ENCODE peak calls at places on chromosomes 7 and 10, in seven cellular contexts. One of them, this sample, is unnamed.

GRCh38 chr10:123518765-123519164 is 147.4 kb upstream of the GPR26 start:
- DNase-seq in stimulated activated CD8-positive, alpha-beta memory T cell treated with anti-CD3 and anti-CD28 coated beads, Interleukin-7, amount 100 ng/mL, for 24 hours: no peak
- DNase-seq in stimulated activated CD4-positive, alpha-beta T cell treated with anti-CD3 and anti-CD28 coated beads, TNF-alpha, amount 100 ng/mL, for 48 hours: no peak
- DNase-seq in HCEC 1CT: no peak
- DNase-seq in amygdala: no peak
- DNase-seq in NB4: no peak
- DNase-seq in astrocyte: no peak
- DNase-seq in this sample: no peak

GRCh38 chr7:50782376-50783208 is at the start of gene GRB10:
- DNase-seq in stimulated activated CD8-positive, alpha-beta memory T cell treated with anti-CD3 and anti-CD28 coated beads, Interleukin-7, amount 100 ng/mL, for 24 hours: no peak
- DNase-seq in stimulated activated CD4-positive, alpha-beta T cell treated with anti-CD3 and anti-CD28 coated beads, TNF-alpha, amount 100 ng/mL, for 48 hours: no peak
- DNase-seq in HCEC 1CT: peak
- DNase-seq in amygdala: peak
- DNase-seq in NB4: no peak
- DNase-seq in astrocyte: no peak
- DNase-seq in this sample: peak

GRCh38 chr7:5526190-5527037 is 102.8 kb upstream of the TNRC18 start:
- DNase-seq in stimulated activated CD8-positive, alpha-beta memory T cell treated with anti-CD3 and anti-CD28 coated beads, Interleukin-7, amount 100 ng/mL, for 24 hours: no peak
- DNase-seq in stimulated activated CD4-positive, alpha-beta T cell treated with anti-CD3 and anti-CD28 coated beads, TNF-alpha, amount 100 ng/mL, for 48 hours: no peak
- DNase-seq in HCEC 1CT: peak
- DNase-seq in amygdala: peak
- DNase-seq in NB4: peak
- DNase-seq in astrocyte: no peak
- DNase-seq in this sample: peak

GRCh38 chr10:1187151-1187854 is 131.1 kb downstream of the WDR37 start:
- DNase-seq in stimulated activated CD8-positive, alpha-beta memory T cell treated with anti-CD3 and anti-CD28 coated beads, Interleukin-7, amount 100 ng/mL, for 24 hours: no peak
- DNase-seq in stimulated activated CD4-positive, alpha-beta T cell treated with anti-CD3 and anti-CD28 coated beads, TNF-alpha, amount 100 ng/mL, for 48 hours: no peak
- DNase-seq in HCEC 1CT: no peak
- DNase-seq in amygdala: peak
- DNase-seq in NB4: no peak
- DNase-seq in astrocyte: no peak
- DNase-seq in this sample: no peak

GRCh38 chr10:128040681-128041080 is 85.5 kb downstream of the MKI67 start:
- DNase-seq in stimulated activated CD8-positive, alpha-beta memory T cell treated with anti-CD3 and anti-CD28 coated beads, Interleukin-7, amount 100 ng/mL, for 24 hours: no peak
- DNase-seq in stimulated activated CD4-positive, alpha-beta T cell treated with anti-CD3 and anti-CD28 coated beads, TNF-alpha, amount 100 ng/mL, for 48 hours: no peak
- DNase-seq in HCEC 1CT: no peak
- DNase-seq in amygdala: no peak
- DNase-seq in NB4: no peak
- DNase-seq in astrocyte: no peak
- DNase-seq in this sample: no peak

GRCh38 chr10:72842164-72842563 is 51.4 kb upstream of the OIT3 start:
- DNase-seq in stimulated activated CD8-positive, alpha-beta memory T cell treated with anti-CD3 and anti-CD28 coated beads, Interleukin-7, amount 100 ng/mL, for 24 hours: no peak
- DNase-seq in stimulated activated CD4-positive, alpha-beta T cell treated with anti-CD3 and anti-CD28 coated beads, TNF-alpha, amount 100 ng/mL, for 48 hours: no peak
- DNase-seq in HCEC 1CT: no peak
- DNase-seq in amygdala: no peak
- DNase-seq in NB4: no peak
- DNase-seq in astrocyte: no peak
- DNase-seq in this sample: no peak

GRCh38 chr7:135939268-135939667 is 37.9 kb downstream of the MTPN start:
- DNase-seq in stimulated activated CD8-positive, alpha-beta memory T cell treated with anti-CD3 and anti-CD28 coated beads, Interleukin-7, amount 100 ng/mL, for 24 hours: no peak
- DNase-seq in stimulated activated CD4-positive, alpha-beta T cell treated with anti-CD3 and anti-CD28 coated beads, TNF-alpha, amount 100 ng/mL, for 48 hours: no peak
- DNase-seq in HCEC 1CT: no peak
- DNase-seq in amygdala: no peak
- DNase-seq in NB4: no peak
- DNase-seq in astrocyte: no peak
- DNase-seq in this sample: no peak

GRCh38 chr10:118957966-118958365 is 71.5 kb upstream of the NANOS1 start:
- DNase-seq in stimulated activated CD8-positive, alpha-beta memory T cell treated with anti-CD3 and anti-CD28 coated beads, Interleukin-7, amount 100 ng/mL, for 24 hours: no peak
- DNase-seq in stimulated activated CD4-positive, alpha-beta T cell treated with anti-CD3 and anti-CD28 coated beads, TNF-alpha, amount 100 ng/mL, for 48 hours: no peak
- DNase-seq in HCEC 1CT: no peak
- DNase-seq in amygdala: no peak
- DNase-seq in NB4: no peak
- DNase-seq in astrocyte: no peak
- DNase-seq in this sample: no peak

GRCh38 chr10:6201511-6201975 is 1.2 kb upstream of the PFKFB3 start:
- DNase-seq in stimulated activated CD8-positive, alpha-beta memory T cell treated with anti-CD3 and anti-CD28 coated beads, Interleukin-7, amount 100 ng/mL, for 24 hours: peak
- DNase-seq in stimulated activated CD4-positive, alpha-beta T cell treated with anti-CD3 and anti-CD28 coated beads, TNF-alpha, amount 100 ng/mL, for 48 hours: peak
- DNase-seq in HCEC 1CT: peak
- DNase-seq in amygdala: peak
- DNase-seq in NB4: peak
- DNase-seq in astrocyte: peak
- DNase-seq in this sample: peak

GRCh38 chr7:24732646-24733413 is 24.4 kb downstream of the GSDME start:
- DNase-seq in stimulated activated CD8-positive, alpha-beta memory T cell treated with anti-CD3 and anti-CD28 coated beads, Interleukin-7, amount 100 ng/mL, for 24 hours: no peak
- DNase-seq in stimulated activated CD4-positive, alpha-beta T cell treated with anti-CD3 and anti-CD28 coated beads, TNF-alpha, amount 100 ng/mL, for 48 hours: no peak
- DNase-seq in HCEC 1CT: peak
- DNase-seq in amygdala: no peak
- DNase-seq in NB4: peak
- DNase-seq in astrocyte: peak
- DNase-seq in this sample: peak

GRCh38 chr10:96285331-96285752 is 14.0 kb upstream of the BLNK start:
- DNase-seq in stimulated activated CD8-positive, alpha-beta memory T cell treated with anti-CD3 and anti-CD28 coated beads, Interleukin-7, amount 100 ng/mL, for 24 hours: no peak
- DNase-seq in stimulated activated CD4-positive, alpha-beta T cell treated with anti-CD3 and anti-CD28 coated beads, TNF-alpha, amount 100 ng/mL, for 48 hours: no peak
- DNase-seq in HCEC 1CT: no peak
- DNase-seq in amygdala: no peak
- DNase-seq in NB4: no peak
- DNase-seq in astrocyte: no peak
- DNase-seq in this sample: no peak

GRCh38 chr7:38512704-38513103 is 118.5 kb downstream of the AMPH start:
- DNase-seq in stimulated activated CD8-positive, alpha-beta memory T cell treated with anti-CD3 and anti-CD28 coated beads, Interleukin-7, amount 100 ng/mL, for 24 hours: no peak
- DNase-seq in stimulated activated CD4-positive, alpha-beta T cell treated with anti-CD3 and anti-CD28 coated beads, TNF-alpha, amount 100 ng/mL, for 48 hours: no peak
- DNase-seq in HCEC 1CT: no peak
- DNase-seq in amygdala: no peak
- DNase-seq in NB4: no peak
- DNase-seq in astrocyte: no peak
- DNase-seq in this sample: peak

GRCh38 chr7:5629941-5630340 is 151.5 kb downstream of the RNF216 start:
- DNase-seq in stimulated activated CD8-positive, alpha-beta memory T cell treated with anti-CD3 and anti-CD28 coated beads, Interleukin-7, amount 100 ng/mL, for 24 hours: peak
- DNase-seq in stimulated activated CD4-positive, alpha-beta T cell treated with anti-CD3 and anti-CD28 coated beads, TNF-alpha, amount 100 ng/mL, for 48 hours: peak
- DNase-seq in HCEC 1CT: peak
- DNase-seq in amygdala: no peak
- DNase-seq in NB4: peak
- DNase-seq in astrocyte: peak
- DNase-seq in this sample: peak

GRCh38 chr7:557556-557877 is 37.9 kb upstream of the PDGFA start:
- DNase-seq in stimulated activated CD8-positive, alpha-beta memory T cell treated with anti-CD3 and anti-CD28 coated beads, Interleukin-7, amount 100 ng/mL, for 24 hours: no peak
- DNase-seq in stimulated activated CD4-positive, alpha-beta T cell treated with anti-CD3 and anti-CD28 coated beads, TNF-alpha, amount 100 ng/mL, for 48 hours: no peak
- DNase-seq in HCEC 1CT: no peak
- DNase-seq in amygdala: no peak
- DNase-seq in NB4: no peak
- DNase-seq in astrocyte: no peak
- DNase-seq in this sample: no peak

GRCh38 chr7:32890553-32891045 is 961 bp downstream of the KBTBD2 start:
- DNase-seq in stimulated activated CD8-positive, alpha-beta memory T cell treated with anti-CD3 and anti-CD28 coated beads, Interleukin-7, amount 100 ng/mL, for 24 hours: peak
- DNase-seq in stimulated activated CD4-positive, alpha-beta T cell treated with anti-CD3 and anti-CD28 coated beads, TNF-alpha, amount 100 ng/mL, for 48 hours: no peak
- DNase-seq in HCEC 1CT: peak
- DNase-seq in amygdala: peak
- DNase-seq in NB4: peak
- DNase-seq in astrocyte: peak
- DNase-seq in this sample: peak

GRCh38 chr10:5817322-5818047 is 4.3 kb upstream of the GDI2 start:
- DNase-seq in stimulated activated CD8-positive, alpha-beta memory T cell treated with anti-CD3 and anti-CD28 coated beads, Interleukin-7, amount 100 ng/mL, for 24 hours: no peak
- DNase-seq in stimulated activated CD4-positive, alpha-beta T cell treated with anti-CD3 and anti-CD28 coated beads, TNF-alpha, amount 100 ng/mL, for 48 hours: no peak
- DNase-seq in HCEC 1CT: no peak
- DNase-seq in amygdala: no peak
- DNase-seq in NB4: no peak
- DNase-seq in astrocyte: no peak
- DNase-seq in this sample: no peak

GRCh38 chr7:84368122-84368521 is 173.5 kb upstream of the SEMA3A start:
- DNase-seq in stimulated activated CD8-positive, alpha-beta memory T cell treated with anti-CD3 and anti-CD28 coated beads, Interleukin-7, amount 100 ng/mL, for 24 hours: no peak
- DNase-seq in stimulated activated CD4-positive, alpha-beta T cell treated with anti-CD3 and anti-CD28 coated beads, TNF-alpha, amount 100 ng/mL, for 48 hours: no peak
- DNase-seq in HCEC 1CT: no peak
- DNase-seq in amygdala: no peak
- DNase-seq in NB4: no peak
- DNase-seq in astrocyte: no peak
- DNase-seq in this sample: no peak

GRCh38 chr10:14560274-14560673 is 214.4 kb downstream of the FAM107B start:
- DNase-seq in stimulated activated CD8-positive, alpha-beta memory T cell treated with anti-CD3 and anti-CD28 coated beads, Interleukin-7, amount 100 ng/mL, for 24 hours: peak
- DNase-seq in stimulated activated CD4-positive, alpha-beta T cell treated with anti-CD3 and anti-CD28 coated beads, TNF-alpha, amount 100 ng/mL, for 48 hours: peak
- DNase-seq in HCEC 1CT: peak
- DNase-seq in amygdala: no peak
- DNase-seq in NB4: peak
- DNase-seq in astrocyte: peak
- DNase-seq in this sample: peak

GRCh38 chr7:47576031-47576908 is 5.6 kb downstream of the TNS3 start:
- DNase-seq in stimulated activated CD8-positive, alpha-beta memory T cell treated with anti-CD3 and anti-CD28 coated beads, Interleukin-7, amount 100 ng/mL, for 24 hours: no peak
- DNase-seq in stimulated activated CD4-positive, alpha-beta T cell treated with anti-CD3 and anti-CD28 coated beads, TNF-alpha, amount 100 ng/mL, for 48 hours: no peak
- DNase-seq in HCEC 1CT: no peak
- DNase-seq in amygdala: peak
- DNase-seq in NB4: peak
- DNase-seq in astrocyte: peak
- DNase-seq in this sample: peak

GRCh38 chr10:31099664-31100063 is 68.0 kb upstream of the ZNF438 start:
- DNase-seq in stimulated activated CD8-positive, alpha-beta memory T cell treated with anti-CD3 and anti-CD28 coated beads, Interleukin-7, amount 100 ng/mL, for 24 hours: no peak
- DNase-seq in stimulated activated CD4-positive, alpha-beta T cell treated with anti-CD3 and anti-CD28 coated beads, TNF-alpha, amount 100 ng/mL, for 48 hours: peak
- DNase-seq in HCEC 1CT: no peak
- DNase-seq in amygdala: no peak
- DNase-seq in NB4: no peak
- DNase-seq in astrocyte: peak
- DNase-seq in this sample: peak

GRCh38 chr7:90211391-90212148 is at the start of gene STEAP2:
- DNase-seq in stimulated activated CD8-positive, alpha-beta memory T cell treated with anti-CD3 and anti-CD28 coated beads, Interleukin-7, amount 100 ng/mL, for 24 hours: peak
- DNase-seq in stimulated activated CD4-positive, alpha-beta T cell treated with anti-CD3 and anti-CD28 coated beads, TNF-alpha, amount 100 ng/mL, for 48 hours: peak
- DNase-seq in HCEC 1CT: peak
- DNase-seq in amygdala: peak
- DNase-seq in NB4: peak
- DNase-seq in astrocyte: peak
- DNase-seq in this sample: peak

GRCh38 chr10:50417906-50418697 is 166.8 kb upstream of the ASAH2 start:
- DNase-seq in stimulated activated CD8-positive, alpha-beta memory T cell treated with anti-CD3 and anti-CD28 coated beads, Interleukin-7, amount 100 ng/mL, for 24 hours: no peak
- DNase-seq in stimulated activated CD4-positive, alpha-beta T cell treated with anti-CD3 and anti-CD28 coated beads, TNF-alpha, amount 100 ng/mL, for 48 hours: peak
- DNase-seq in HCEC 1CT: peak
- DNase-seq in amygdala: peak
- DNase-seq in NB4: peak
- DNase-seq in astrocyte: peak
- DNase-seq in this sample: peak

GRCh38 chr7:148535227-148535626 is 55.3 kb upstream of the C7orf33 start:
- DNase-seq in stimulated activated CD8-positive, alpha-beta memory T cell treated with anti-CD3 and anti-CD28 coated beads, Interleukin-7, amount 100 ng/mL, for 24 hours: no peak
- DNase-seq in stimulated activated CD4-positive, alpha-beta T cell treated with anti-CD3 and anti-CD28 coated beads, TNF-alpha, amount 100 ng/mL, for 48 hours: peak
- DNase-seq in HCEC 1CT: no peak
- DNase-seq in amygdala: peak
- DNase-seq in NB4: peak
- DNase-seq in astrocyte: no peak
- DNase-seq in this sample: no peak

GRCh38 chr7:25308246-25308645 is 80.0 kb upstream of the NPVF start:
- DNase-seq in stimulated activated CD8-positive, alpha-beta memory T cell treated with anti-CD3 and anti-CD28 coated beads, Interleukin-7, amount 100 ng/mL, for 24 hours: no peak
- DNase-seq in stimulated activated CD4-positive, alpha-beta T cell treated with anti-CD3 and anti-CD28 coated beads, TNF-alpha, amount 100 ng/mL, for 48 hours: no peak
- DNase-seq in HCEC 1CT: no peak
- DNase-seq in amygdala: peak
- DNase-seq in NB4: no peak
- DNase-seq in astrocyte: no peak
- DNase-seq in this sample: no peak

GRCh38 chr10:93386496-93387369 is 95.4 kb downstream of the MYOF start:
- DNase-seq in stimulated activated CD8-positive, alpha-beta memory T cell treated with anti-CD3 and anti-CD28 coated beads, Interleukin-7, amount 100 ng/mL, for 24 hours: no peak
- DNase-seq in stimulated activated CD4-positive, alpha-beta T cell treated with anti-CD3 and anti-CD28 coated beads, TNF-alpha, amount 100 ng/mL, for 48 hours: no peak
- DNase-seq in HCEC 1CT: no peak
- DNase-seq in amygdala: no peak
- DNase-seq in NB4: peak
- DNase-seq in astrocyte: no peak
- DNase-seq in this sample: no peak

GRCh38 chr10:51718804-51719291 is 19.5 kb upstream of the CSTF2T start:
- DNase-seq in stimulated activated CD8-positive, alpha-beta memory T cell treated with anti-CD3 and anti-CD28 coated beads, Interleukin-7, amount 100 ng/mL, for 24 hours: no peak
- DNase-seq in stimulated activated CD4-positive, alpha-beta T cell treated with anti-CD3 and anti-CD28 coated beads, TNF-alpha, amount 100 ng/mL, for 48 hours: no peak
- DNase-seq in HCEC 1CT: peak
- DNase-seq in amygdala: no peak
- DNase-seq in NB4: no peak
- DNase-seq in astrocyte: peak
- DNase-seq in this sample: peak